ENCODE peak calls at places on chromosomes 13 and 19, in eight cellular contexts. One of them, this sample, is unnamed.

GRCh38 chr13:50123002-50123401 is 107.8 kb downstream of the KCNRG start:
- DNase-seq in CD8-positive, alpha-beta T cell: no peak
- DNase-seq in GM23338: no peak
- DNase-seq in GM10248: no peak
- DNase-seq in stomach: no peak
- DNase-seq in testis: no peak
- DNase-seq in left ventricle myocardium inferior: no peak
- DNase-seq in cardiac fibroblast: no peak
- DNase-seq in this sample: no peak

GRCh38 chr19:13207237-13208130 is 57.3 kb downstream of the IER2 start:
- DNase-seq in cardiac fibroblast: no peak
- DNase-seq in GM23338: peak
- DNase-seq in stomach: no peak
- DNase-seq in CD8-positive, alpha-beta T cell: no peak
- DNase-seq in testis: peak
- DNase-seq in GM10248: peak
- DNase-seq in left ventricle myocardium inferior: peak
- DNase-seq in this sample: no peak

GRCh38 chr19:47419037-47419783 is at the start of gene MEIS3:
- DNase-seq in stomach: no peak
- DNase-seq in cardiac fibroblast: no peak
- DNase-seq in testis: no peak
- DNase-seq in left ventricle myocardium inferior: no peak
- DNase-seq in GM23338: peak
- DNase-seq in GM10248: no peak
- DNase-seq in CD8-positive, alpha-beta T cell: no peak
- DNase-seq in this sample: no peak

GRCh38 chr13:28117689-28118377 is 17.5 kb upstream of the FLT3 start:
- DNase-seq in CD8-positive, alpha-beta T cell: no peak
- DNase-seq in testis: peak
- DNase-seq in GM10248: no peak
- DNase-seq in cardiac fibroblast: peak
- DNase-seq in GM23338: peak
- DNase-seq in stomach: peak
- DNase-seq in left ventricle myocardium inferior: peak
- DNase-seq in this sample: no peak

GRCh38 chr13:104389722-104390121 is 1323.5 kb upstream of the SLC10A2 start:
- DNase-seq in left ventricle myocardium inferior: no peak
- DNase-seq in stomach: no peak
- DNase-seq in GM23338: no peak
- DNase-seq in cardiac fibroblast: peak
- DNase-seq in GM10248: no peak
- DNase-seq in testis: no peak
- DNase-seq in CD8-positive, alpha-beta T cell: no peak
- DNase-seq in this sample: no peak

GRCh38 chr19:7734220-7735203 is 2.6 kb upstream of the CLEC4G start:
- DNase-seq in testis: no peak
- DNase-seq in CD8-positive, alpha-beta T cell: no peak
- DNase-seq in GM23338: no peak
- DNase-seq in left ventricle myocardium inferior: no peak
- DNase-seq in cardiac fibroblast: peak
- DNase-seq in stomach: no peak
- DNase-seq in GM10248: no peak
- DNase-seq in this sample: no peak

GRCh38 chr13:64928704-64929499 is 2301.2 kb downstream of the PCDH9 start:
- DNase-seq in CD8-positive, alpha-beta T cell: no peak
- DNase-seq in testis: no peak
- DNase-seq in GM23338: no peak
- DNase-seq in stomach: no peak
- DNase-seq in cardiac fibroblast: peak
- DNase-seq in left ventricle myocardium inferior: no peak
- DNase-seq in GM10248: peak
- DNase-seq in this sample: peak

GRCh38 chr19:41959056-41960053 is at the start of gene RABAC1:
- DNase-seq in stomach: peak
- DNase-seq in testis: peak
- DNase-seq in left ventricle myocardium inferior: peak
- DNase-seq in GM10248: peak
- DNase-seq in CD8-positive, alpha-beta T cell: peak
- DNase-seq in cardiac fibroblast: peak
- DNase-seq in GM23338: peak
- DNase-seq in this sample: peak

GRCh38 chr19:33998739-33999345 is 173.5 kb upstream of the LSM14A start:
- DNase-seq in GM23338: no peak
- DNase-seq in cardiac fibroblast: peak
- DNase-seq in GM10248: no peak
- DNase-seq in testis: no peak
- DNase-seq in stomach: no peak
- DNase-seq in left ventricle myocardium inferior: no peak
- DNase-seq in CD8-positive, alpha-beta T cell: no peak
- DNase-seq in this sample: no peak
- TF ChIP-seq CTCF in GM23338: peak
- TF ChIP-seq CTCF in cardiac fibroblast: peak
- TF ChIP-seq CTCF in GM10248: no peak
- TF ChIP-seq CTCF in testis: no peak
- TF ChIP-seq CTCF in stomach: peak
- TF ChIP-seq CTCF in left ventricle myocardium inferior: peak
- TF ChIP-seq CTCF in CD8-positive, alpha-beta T cell: peak
- TF ChIP-seq CTCF in this sample: peak

GRCh38 chr13:81304121-81304659 is 963.3 kb upstream of the SPRY2 start:
- DNase-seq in GM23338: no peak
- DNase-seq in testis: no peak
- DNase-seq in GM10248: no peak
- DNase-seq in CD8-positive, alpha-beta T cell: no peak
- DNase-seq in cardiac fibroblast: no peak
- DNase-seq in stomach: no peak
- DNase-seq in left ventricle myocardium inferior: no peak
- DNase-seq in this sample: no peak
- TF ChIP-seq CTCF in GM23338: no peak
- TF ChIP-seq CTCF in testis: no peak
- TF ChIP-seq CTCF in GM10248: no peak
- TF ChIP-seq CTCF in CD8-positive, alpha-beta T cell: no peak
- TF ChIP-seq CTCF in cardiac fibroblast: no peak
- TF ChIP-seq CTCF in stomach: no peak
- TF ChIP-seq CTCF in left ventricle myocardium inferior: no peak
- TF ChIP-seq CTCF in this sample: no peak

GRCh38 chr13:60654405-60654804 is 257.4 kb downstream of the TDRD3 start:
- DNase-seq in GM23338: peak
- DNase-seq in stomach: peak
- DNase-seq in left ventricle myocardium inferior: peak
- DNase-seq in cardiac fibroblast: peak
- DNase-seq in testis: peak
- DNase-seq in GM10248: no peak
- DNase-seq in CD8-positive, alpha-beta T cell: no peak
- DNase-seq in this sample: peak
- TF ChIP-seq CTCF in GM23338: peak
- TF ChIP-seq CTCF in stomach: peak
- TF ChIP-seq CTCF in left ventricle myocardium inferior: peak
- TF ChIP-seq CTCF in cardiac fibroblast: peak
- TF ChIP-seq CTCF in testis: peak
- TF ChIP-seq CTCF in GM10248: peak
- TF ChIP-seq CTCF in CD8-positive, alpha-beta T cell: no peak
- TF ChIP-seq CTCF in this sample: peak

GRCh38 chr19:1226227-1226518 is 11.6 kb downstream of the CBARP start:
- DNase-seq in cardiac fibroblast: no peak
- DNase-seq in GM23338: no peak
- DNase-seq in CD8-positive, alpha-beta T cell: no peak
- DNase-seq in testis: no peak
- DNase-seq in stomach: no peak
- DNase-seq in GM10248: no peak
- DNase-seq in left ventricle myocardium inferior: no peak
- DNase-seq in this sample: no peak
- TF ChIP-seq CTCF in cardiac fibroblast: no peak
- TF ChIP-seq CTCF in GM23338: no peak
- TF ChIP-seq CTCF in CD8-positive, alpha-beta T cell: no peak
- TF ChIP-seq CTCF in testis: no peak
- TF ChIP-seq CTCF in stomach: no peak
- TF ChIP-seq CTCF in GM10248: no peak
- TF ChIP-seq CTCF in left ventricle myocardium inferior: no peak
- TF ChIP-seq CTCF in this sample: no peak

This sample was measured in HFFc6.